ENCODE peak calls at places on chromosomes 4 and X, in four cellular contexts. V is endothelial cell of umbilical vein, C is IMR-90, B is lower lobe of right lung. K is an unnamed sample.

GRCh38 chr4:81635128-81635527 is 163.4 kb upstream of the RASGEF1B start:
- DNase-seq in V (no peak), C (no peak), B (no peak), K (no peak)

GRCh38 chrX:134669378-134670098 is 11.3 kb upstream of the PLAC1 start:
- DNase-seq in V (peak; percentile 11), C (peak; percentile 93), B (peak; percentile 32), K (peak; percentile 74)

GRCh38 chr4:85879518-85879917 is 404.6 kb downstream of the ARHGAP24 start:
- DNase-seq in V (no peak), C (no peak), B (no peak), K (no peak)

GRCh38 chrX:130094712-130095111 is 15.6 kb downstream of the ELF4 start:
- DNase-seq in V (no peak), C (no peak), B (no peak), K (no peak)

GRCh38 chr4:112185740-112186670 is 40.8 kb downstream of the FAM241A start:
- DNase-seq in V (no peak), C (no peak), B (no peak), K (no peak)

GRCh38 chrX:119655125-119655524 is 37.8 kb downstream of the SEPTIN6 start:
- DNase-seq in V (peak; percentile 84), C (peak; percentile 88), B (no peak), K (peak; percentile 44)

GRCh38 chr4:129384974-129385373 is 289.0 kb downstream of the C4orf33 start:
- DNase-seq in V (peak; percentile 49), C (no peak), B (no peak), K (no peak)

GRCh38 chr4:23290656-23291055 is 597.9 kb downstream of the GBA3 start:
- DNase-seq in V (no peak), C (no peak), B (no peak), K (no peak)

GRCh38 chrX:133415276-133416105 is at the start of gene GPC4:
- DNase-seq in V (no peak), C (no peak), B (peak; percentile 80), K (no peak)

GRCh38 chrX:2552621-2553297 is 52.0 kb upstream of the DHRSX start:
- DNase-seq in V (no peak), C (no peak), B (no peak), K (peak; percentile 98)

GRCh38 chrX:72001471-72001870 is 90.8 kb downstream of the NHSL2 start:
- DNase-seq in V (no peak), C (no peak), B (no peak), K (no peak)

GRCh38 chr4:122980860-122981259 is 58.5 kb upstream of the NUDT6 start:
- DNase-seq in V (peak; percentile 35), C (no peak), B (no peak), K (no peak)

GRCh38 chrX:132489256-132490085 is 633 bp upstream of the MBNL3 start:
- DNase-seq in V (peak; percentile 1), C (peak; percentile 2), B (peak; percentile 86), K (no peak)

GRCh38 chr4:19455850-19456602 is 795.7 kb upstream of the SLIT2 start:
- DNase-seq in V (no peak), C (no peak), B (no peak), K (no peak)
- TF ChIP-seq CTCF in V (no peak), C (no peak), B (no peak), K (no peak)

DNA sequence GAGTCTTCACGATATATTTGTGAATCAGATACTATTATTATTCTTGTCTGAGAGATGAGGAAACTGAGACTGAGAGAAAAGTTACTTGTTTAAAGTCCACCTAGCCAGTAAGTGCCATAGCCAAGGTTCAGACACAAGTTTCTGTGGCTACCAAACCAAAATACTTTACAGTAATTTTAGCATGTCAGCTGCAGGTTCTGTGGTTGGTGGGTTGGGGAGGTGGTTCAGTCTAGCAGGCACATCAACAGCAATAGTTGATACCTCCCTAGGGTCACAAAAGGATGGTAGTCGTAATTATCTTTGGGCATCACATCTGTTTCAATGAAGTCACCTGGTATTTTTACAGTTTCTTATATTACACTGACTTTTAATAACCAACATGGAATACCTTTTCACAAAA is 35.6 kb upstream of the EDA2R start:
- DNase-seq in V (no peak), C (no peak), B (no peak), K (no peak)
- H3K36me3 ChIP-seq in V (no peaks in the 10 kb centered on the region), C (no peaks in the 10 kb centered on the region), B (no peaks in the 10 kb centered on the region), K (no peaks in the 10 kb centered on the region)

GRCh38 chr4:7781993-7782392 is 157.7 kb downstream of the AFAP1 start:
- DNase-seq in V (peak; percentile 13), C (no peak), B (peak; percentile 33), K (no peak)
- H3K4me3 ChIP-seq in V (no peak overlapping the region), C (no peak overlapping the region), B (no peak overlapping the region), K (no peak overlapping the region)

GRCh38 chrX:54785901-54786300 is 12.2 kb downstream of the ITIH6 start:
- DNase-seq in V (no peak), C (no peak), B (no peak), K (no peak)

GRCh38 chrX:54788446-54788845 is 9.6 kb downstream of the ITIH6 start:
- DNase-seq in V (no peak), C (no peak), B (no peak), K (no peak)

DNA sequence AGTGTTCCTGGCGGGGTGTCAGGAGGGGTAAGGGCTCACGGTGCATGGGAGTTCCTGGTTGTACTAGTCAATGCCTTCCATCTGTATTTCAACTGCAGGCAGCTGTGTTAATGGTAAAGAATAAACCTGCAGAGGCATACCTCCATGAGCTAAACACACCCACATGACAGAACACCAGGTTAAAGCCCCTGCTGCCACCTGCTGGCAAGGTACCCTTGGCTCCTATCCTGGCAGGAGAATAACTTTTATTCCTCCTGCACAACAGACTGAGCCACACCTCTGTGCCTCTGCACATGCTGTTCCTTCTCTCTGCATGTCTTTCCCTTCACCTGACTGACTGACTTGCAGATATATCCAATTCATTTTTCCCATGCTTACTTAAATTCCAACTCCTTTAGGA is 11.1 kb downstream of the ITIH6 start:
- DNase-seq in V (no peak), C (no peak), B (no peak), K (no peak)
- TF ChIP-seq CTCF in V (no peak), C (no peak), B (no peak), K (no peak)

GRCh38 chr4:55871299-55871800 is 17.9 kb downstream of the EXOC1 start:
- DNase-seq in V (no peak), C (no peak), B (no peak), K (no peak)

GRCh38 chr4:55880652-55881280 is 27.3 kb downstream of the EXOC1 start:
- DNase-seq in V (no peak), C (no peak), B (no peak), K (no peak)

GRCh38 chr4:55879224-55879623 is 25.8 kb downstream of the EXOC1 start:
- DNase-seq in V (no peak), C (no peak), B (no peak), K (no peak)

DNA sequence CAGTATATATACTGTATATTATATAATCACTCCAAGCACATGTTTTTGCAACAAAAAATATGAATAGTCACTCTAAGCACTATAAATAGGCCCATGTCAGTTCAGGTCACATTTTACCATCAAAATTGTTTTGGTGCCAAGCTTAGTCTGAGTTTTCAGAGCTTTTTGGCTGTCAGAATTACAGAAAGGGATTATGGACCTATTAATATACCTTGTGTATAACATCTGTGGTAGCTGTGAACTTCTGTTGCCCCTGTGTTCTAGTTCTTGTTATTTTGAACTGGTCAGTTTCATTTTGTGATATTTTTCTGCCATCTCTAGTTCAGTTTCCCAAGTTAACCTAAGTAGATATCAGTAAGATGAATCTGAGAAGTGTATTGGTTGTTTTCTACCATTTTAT is 22.9 kb downstream of the EXOC1 start:
- DNase-seq in V (no peak), C (no peak), B (no peak), K (no peak)
- H3K36me3 ChIP-seq in V (peaks cover 5% of the 10 kb centered on the region), C (peaks cover 22% of the 10 kb centered on the region), B (peaks cover 88% of the 10 kb centered on the region), K (peaks cover 6% of the 10 kb centered on the region)

DNA sequence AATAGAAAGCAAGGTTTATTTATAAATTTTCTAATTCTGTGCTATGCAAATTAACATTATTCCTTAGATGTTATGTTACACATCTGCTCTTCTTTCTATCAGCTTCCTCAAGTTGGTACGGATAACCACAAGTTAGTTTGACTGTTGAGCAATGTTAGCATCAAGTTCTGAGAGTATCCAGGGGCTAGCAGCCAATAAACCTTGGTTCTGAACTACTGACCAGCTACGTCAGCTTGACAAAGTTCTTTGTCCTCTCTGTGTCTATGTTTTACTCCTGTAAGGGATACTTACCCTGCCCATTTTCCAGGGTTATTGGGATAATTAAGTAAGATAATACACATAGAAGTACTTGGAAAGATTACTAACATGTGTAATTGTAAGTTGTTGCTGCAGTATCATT is 8.1 kb upstream of the TEX13A start:
- DNase-seq in V (no peak), C (no peak), B (no peak), K (no peak)
- H3K4me3 ChIP-seq in V (no peak overlapping the region), C (no peak overlapping the region), B (no peak overlapping the region), K (no peak overlapping the region)

GRCh38 chr4:143713556-143714289 is 13.2 kb upstream of the FREM3 start:
- DNase-seq in V (no peak), C (no peak), B (no peak), K (no peak)

GRCh38 chr4:143714290-143714625 is 13.8 kb upstream of the FREM3 start:
- DNase-seq in V (no peak), C (no peak), B (no peak), K (no peak)

DNA sequence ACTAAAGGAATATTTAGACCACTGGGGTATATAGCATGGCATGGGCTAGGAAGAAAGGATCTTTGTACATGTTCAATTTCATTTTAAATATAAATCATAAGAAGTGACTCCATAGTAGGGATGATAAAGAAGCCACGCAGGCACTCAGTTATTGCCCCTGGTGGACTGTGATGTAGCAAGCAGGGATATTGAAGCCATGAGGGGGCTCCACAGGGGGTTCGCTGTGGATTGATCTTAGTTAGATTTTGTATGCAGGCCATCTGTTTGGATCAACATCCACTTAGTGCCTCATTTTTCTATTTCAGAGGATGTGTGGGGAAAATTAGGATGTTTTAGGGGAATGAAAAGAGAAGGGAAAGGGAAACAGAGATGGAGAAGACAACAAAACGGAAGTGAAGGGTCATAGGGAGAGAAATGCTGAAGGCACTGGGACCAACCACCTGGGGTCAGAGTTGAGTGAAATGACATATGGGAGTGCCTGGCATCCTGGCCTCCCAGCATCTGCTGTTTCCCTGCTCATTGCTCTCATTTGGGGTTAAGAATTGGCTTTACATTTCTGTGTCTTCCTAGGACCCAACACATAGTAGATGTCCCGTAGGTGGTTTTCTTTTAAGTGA is 11.2 kb upstream of the FREM3 start:
- DNase-seq in V (no peak), C (no peak), B (no peak), K (no peak)
- TF ChIP-seq CTCF in V (no peak), C (no peak), B (no peak), K (no peak)

GRCh38 chrX:110791206-110791605 is 4.4 kb downstream of the CHRDL1 start:
- DNase-seq in V (no peak), C (no peak), B (no peak), K (no peak)

GRCh38 chrX:110786486-110786885 is 9.1 kb downstream of the CHRDL1 start:
- DNase-seq in V (no peak), C (peak; percentile 68), B (no peak), K (peak; percentile 37)
- H3K36me3 ChIP-seq in V (no peaks in the 10 kb centered on the region), C (no peaks in the 10 kb centered on the region), B (no peaks in the 10 kb centered on the region), K (no peaks in the 10 kb centered on the region)